ENCODE peak calls at places on chromosomes 3 and 15, in four cellular contexts. C is A549, D is IMR-90, O is HepG2. K is an unnamed sample.

GRCh38 chr3:64805248-64805647 is 117.4 kb upstream of the ADAMTS9 start:
- DNase-seq in C (no peak), O (no peak), D (no peak), K (no peak)

GRCh38 chr3:192772495-192772894 is 45.2 kb upstream of the FGF12 start:
- DNase-seq in O (peak; percentile 2), D (peak; percentile 18), C (no peak), K (no peak)

GRCh38 chr3:71684752-71685151 is 40.5 kb downstream of the EIF4E3 start:
- DNase-seq in D (peak; percentile 86), O (no peak), C (no peak), K (no peak)

GRCh38 chr3:38152660-38153059 is 12.7 kb upstream of the OXSR1 start:
- DNase-seq in O (no peak), D (no peak), C (no peak), K (no peak)

GRCh38 chr15:98003976-98004375 is 43.5 kb downstream of the ARRDC4 start:
- DNase-seq in O (no peak), D (no peak), C (no peak), K (no peak)

GRCh38 chr3:4950948-4951347 is 28.3 kb upstream of the BHLHE40 start:
- DNase-seq in D (no peak), O (peak; percentile 33), C (peak; percentile 57), K (no peak)

GRCh38 chr15:74626752-74627692 is 11.4 kb downstream of the CLK3 start:
- DNase-seq in O (no peak), D (no peak), C (no peak), K (no peak)

GRCh38 chr3:127680146-127680661 is 7.5 kb downstream of the ABTB1 start:
- DNase-seq in D (no peak), C (no peak), O (no peak), K (no peak)

GRCh38 chr3:123098411-123099330 is 31.8 kb downstream of the PDIA5 start:
- DNase-seq in D (no peak), C (no peak), O (no peak), K (no peak)

GRCh38 chr3:8450618-8451017 is 51.0 kb upstream of the LMCD1 start:
- DNase-seq in D (no peak), O (no peak), C (no peak), K (no peak)

GRCh38 chr3:136772709-136773108 is 20.5 kb upstream of the STAG1 start:
- DNase-seq in D (peak; percentile 53), O (no peak), C (no peak), K (no peak)

GRCh38 chr3:72031581-72031980 is 246.6 kb upstream of the PROK2 start:
- DNase-seq in D (peak; percentile 44), C (no peak), O (no peak), K (no peak)

GRCh38 chr3:58116985-58117384 is 93.8 kb downstream of the DNASE1L3 start:
- DNase-seq in D (peak; percentile 10), O (no peak), C (no peak), K (no peak)

GRCh38 chr15:90334304-90334731 is 17.8 kb upstream of the ZNF774 start:
- DNase-seq in D (no peak), C (no peak), O (peak; percentile 19), K (no peak)

GRCh38 chr15:84586641-84587160 is 14.1 kb upstream of the ZSCAN2 start:
- DNase-seq in D (peak; percentile 36), O (no peak), C (no peak), K (no peak)

GRCh38 chr3:98812851-98813374 is 49.8 kb downstream of the ST3GAL6 start:
- DNase-seq in C (peak; percentile 45), D (peak; percentile 50), O (peak; percentile 82), K (no peak)

GRCh38 chr3:61248496-61248895 is 2.8 kb downstream of the FHIT start:
- DNase-seq in C (no peak), D (no peak), O (no peak), K (no peak)

DNA sequence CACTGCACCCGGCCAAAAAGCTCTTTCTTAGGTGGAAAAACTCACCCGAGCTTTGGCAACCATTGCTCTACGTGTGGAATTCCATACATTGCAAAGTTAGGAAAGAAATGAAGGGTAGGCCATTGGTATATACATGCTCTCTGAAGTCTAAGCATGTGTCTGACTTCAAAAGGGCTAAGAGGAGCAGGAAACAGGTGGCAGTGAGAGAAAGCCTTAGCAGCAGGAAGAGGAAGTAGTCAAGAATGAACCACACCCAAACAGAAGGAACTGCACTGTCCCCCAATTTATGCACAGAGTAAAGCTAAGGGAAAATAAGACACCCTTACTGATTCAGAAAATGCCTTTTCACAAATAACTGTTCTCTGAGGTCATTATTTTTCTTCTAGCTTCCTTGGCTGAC is 575.5 kb downstream of the NTRK3 start:
- DNase-seq in C (no peak), O (no peak), D (no peak), K (no peak)
- TF ChIP-seq MAZ in C (no peak), O (no peak), D (no peak), K (no peak)

GRCh38 chr15:35657679-35658201 is 111.8 kb upstream of the DPH6 start:
- DNase-seq in D (peak; percentile 43), O (no peak), C (no peak), K (no peak)
- TF ChIP-seq MAZ in D (no peak), O (no peak), C (no peak), K (no peak)

DNA sequence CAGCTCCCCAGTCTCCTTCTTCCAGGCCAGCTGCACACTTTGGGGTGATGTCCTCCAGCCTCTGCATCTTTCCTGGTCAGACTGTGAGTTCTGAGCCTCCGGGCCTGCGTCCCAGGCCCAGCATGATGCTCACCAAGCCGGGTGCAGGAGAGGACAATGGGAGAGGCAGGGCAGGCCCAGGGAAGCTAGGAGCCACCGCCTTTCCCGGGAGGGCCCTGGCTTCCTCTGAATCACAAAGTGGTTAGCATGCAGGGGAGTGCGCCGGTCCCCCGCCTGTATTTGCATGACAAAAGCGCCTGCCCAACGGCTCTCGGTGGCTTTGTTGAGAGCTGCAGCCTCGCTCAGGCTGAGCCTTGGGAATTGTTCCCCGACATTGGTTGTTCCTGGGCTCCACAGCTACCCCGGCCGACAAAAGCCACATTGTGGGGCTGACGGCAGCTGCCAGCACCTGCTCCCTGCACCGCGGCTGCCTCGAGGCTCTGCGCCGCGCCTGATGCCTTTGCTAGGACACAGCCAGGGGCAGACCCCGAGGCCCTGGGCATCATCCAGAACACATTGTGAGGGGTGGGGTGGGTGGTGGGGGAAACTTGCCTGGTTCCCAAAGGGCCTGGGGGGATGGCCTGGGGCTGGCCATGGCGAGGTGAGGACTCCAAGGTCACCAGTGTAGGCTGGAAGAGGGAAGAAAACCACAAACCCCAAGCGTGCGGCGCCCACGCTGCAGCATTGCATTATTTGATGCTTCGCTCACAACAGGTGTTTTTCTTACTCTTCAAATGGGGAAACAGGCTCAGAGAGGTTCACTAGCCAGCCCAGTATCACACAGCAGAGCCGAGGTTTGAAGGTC is 20.0 kb upstream of the KLF13 start:
- DNase-seq in C (no peak), D (no peak), O (no peak), K (no peak)
- TF ChIP-seq MAZ in C (no peak), D (no peak), O (no peak), K (no peak)

GRCh38 chr3:182482692-182483091 is 310.6 kb upstream of the ATP11B start:
- DNase-seq in D (no peak), C (no peak), O (no peak), K (no peak)
- TF ChIP-seq MAZ in D (no peak), C (no peak), O (no peak), K (no peak)

DNA sequence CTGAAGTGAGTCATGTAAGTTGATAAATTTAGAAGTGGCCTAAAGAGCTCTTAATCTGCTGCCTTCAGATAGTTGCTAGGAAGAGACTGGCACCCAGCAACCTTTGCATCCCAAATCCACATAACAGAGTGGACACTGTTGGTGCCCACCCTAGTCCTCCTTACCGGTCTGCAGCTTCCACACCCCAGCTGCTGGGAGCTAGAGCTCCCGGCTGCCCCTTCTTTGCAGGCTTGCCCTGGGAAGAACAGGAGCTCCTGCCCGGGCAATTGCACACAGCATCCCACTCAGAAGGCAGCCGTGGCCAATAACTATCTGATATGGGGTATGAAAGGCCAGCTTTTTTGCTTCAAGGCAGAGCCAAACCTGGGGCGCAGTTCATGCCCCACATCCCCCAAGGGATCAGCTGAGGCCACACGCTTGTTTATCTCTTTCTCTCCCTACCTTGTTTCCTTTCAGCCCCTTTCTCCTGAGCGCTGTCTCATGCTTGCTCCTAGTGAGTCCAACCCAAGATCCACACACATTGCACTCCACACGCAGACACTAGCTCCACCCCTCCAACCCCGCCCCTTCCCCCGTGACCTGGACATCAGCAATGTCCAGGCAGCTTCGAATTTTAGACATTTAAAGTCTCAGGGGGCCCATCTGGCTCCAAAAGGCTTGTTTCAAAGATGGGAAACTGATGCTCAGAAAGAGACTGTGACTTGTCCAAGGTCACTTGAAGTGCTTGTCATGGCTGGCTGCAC is 9.1 kb downstream of the ATP2B2 start:
- DNase-seq in O (no peak), D (no peak), C (no peak), K (no peak)
- TF ChIP-seq MAZ in O (no peak), D (no peak), C (no peak), K (no peak)

GRCh38 chr3:197458179-197458707 is 97.5 kb downstream of the BDH1 start:
- DNase-seq in O (peak; percentile 80), C (peak; percentile 53), D (peak; percentile 13), K (no peak)
- TF ChIP-seq MAZ in O (no peak), C (no peak), D (no peak), K (no peak)